ENCODE peak calls at places on chromosomes 11 and 22, in six cellular contexts. One of them, this sample, is unnamed.

GRCh38 chr11:1939006-1939626 is 8.0 kb upstream of the MRPL23 start:
- DNase-seq in AG04449: no peak
- DNase-seq in activated naive CD8-positive, alpha-beta T cell treated with anti-CD3 and anti-CD28 coated beads, Interleukin-2, amount 50 U/mL, for 16 hours: no peak
- DNase-seq in A172: no peak
- DNase-seq in naive thymus-derived CD8-positive, alpha-beta T cell: no peak
- DNase-seq in NCI-H1092 treated with DMSO at 0.1 percent for 48 hours: no peak
- DNase-seq in this sample: no peak

GRCh38 chr22:37012262-37012904 is 6.9 kb downstream of the TST start:
- DNase-seq in naive thymus-derived CD8-positive, alpha-beta T cell: no peak
- DNase-seq in AG04449: no peak
- DNase-seq in A172: no peak
- DNase-seq in NCI-H1092 treated with DMSO at 0.1 percent for 48 hours: no peak
- DNase-seq in activated naive CD8-positive, alpha-beta T cell treated with anti-CD3 and anti-CD28 coated beads, Interleukin-2, amount 50 U/mL, for 16 hours: no peak
- DNase-seq in this sample: no peak

GRCh38 chr11:33135216-33135615 is 26.1 kb downstream of the CSTF3 start:
- DNase-seq in AG04449: peak
- DNase-seq in NCI-H1092 treated with DMSO at 0.1 percent for 48 hours: no peak
- DNase-seq in naive thymus-derived CD8-positive, alpha-beta T cell: no peak
- DNase-seq in A172: no peak
- DNase-seq in activated naive CD8-positive, alpha-beta T cell treated with anti-CD3 and anti-CD28 coated beads, Interleukin-2, amount 50 U/mL, for 16 hours: no peak
- DNase-seq in this sample: no peak

GRCh38 chr11:85750646-85751045 is 60.3 kb downstream of the SYTL2 start:
- DNase-seq in activated naive CD8-positive, alpha-beta T cell treated with anti-CD3 and anti-CD28 coated beads, Interleukin-2, amount 50 U/mL, for 16 hours: no peak
- DNase-seq in A172: no peak
- DNase-seq in AG04449: no peak
- DNase-seq in naive thymus-derived CD8-positive, alpha-beta T cell: no peak
- DNase-seq in NCI-H1092 treated with DMSO at 0.1 percent for 48 hours: no peak
- DNase-seq in this sample: no peak

GRCh38 chr11:47399860-47400812 is 8.3 kb upstream of the SLC39A13 start:
- DNase-seq in naive thymus-derived CD8-positive, alpha-beta T cell: peak
- DNase-seq in activated naive CD8-positive, alpha-beta T cell treated with anti-CD3 and anti-CD28 coated beads, Interleukin-2, amount 50 U/mL, for 16 hours: no peak
- DNase-seq in A172: no peak
- DNase-seq in AG04449: no peak
- DNase-seq in NCI-H1092 treated with DMSO at 0.1 percent for 48 hours: no peak
- DNase-seq in this sample: no peak

GRCh38 chr22:30298005-30298701 is 8.8 kb upstream of the CASTOR1 start:
- DNase-seq in naive thymus-derived CD8-positive, alpha-beta T cell: no peak
- DNase-seq in activated naive CD8-positive, alpha-beta T cell treated with anti-CD3 and anti-CD28 coated beads, Interleukin-2, amount 50 U/mL, for 16 hours: no peak
- DNase-seq in A172: no peak
- DNase-seq in AG04449: no peak
- DNase-seq in NCI-H1092 treated with DMSO at 0.1 percent for 48 hours: no peak
- DNase-seq in this sample: no peak

GRCh38 chr11:75812542-75813040 is 2.4 kb upstream of the UVRAG start:
- DNase-seq in A172: no peak
- DNase-seq in AG04449: no peak
- DNase-seq in NCI-H1092 treated with DMSO at 0.1 percent for 48 hours: no peak
- DNase-seq in activated naive CD8-positive, alpha-beta T cell treated with anti-CD3 and anti-CD28 coated beads, Interleukin-2, amount 50 U/mL, for 16 hours: no peak
- DNase-seq in naive thymus-derived CD8-positive, alpha-beta T cell: no peak
- DNase-seq in this sample: no peak

GRCh38 chr11:11845066-11845465 is 3.3 kb downstream of the USP47 start:
- DNase-seq in activated naive CD8-positive, alpha-beta T cell treated with anti-CD3 and anti-CD28 coated beads, Interleukin-2, amount 50 U/mL, for 16 hours: no peak
- DNase-seq in AG04449: no peak
- DNase-seq in NCI-H1092 treated with DMSO at 0.1 percent for 48 hours: no peak
- DNase-seq in naive thymus-derived CD8-positive, alpha-beta T cell: no peak
- DNase-seq in A172: no peak
- DNase-seq in this sample: no peak

GRCh38 chr11:62337682-62338181 is 484 bp downstream of the ASRGL1 start:
- DNase-seq in activated naive CD8-positive, alpha-beta T cell treated with anti-CD3 and anti-CD28 coated beads, Interleukin-2, amount 50 U/mL, for 16 hours: peak
- DNase-seq in AG04449: no peak
- DNase-seq in A172: no peak
- DNase-seq in naive thymus-derived CD8-positive, alpha-beta T cell: no peak
- DNase-seq in NCI-H1092 treated with DMSO at 0.1 percent for 48 hours: peak
- DNase-seq in this sample: peak

GRCh38 chr22:21033895-21034294 is 1.5 kb upstream of the SLC7A4 start:
- DNase-seq in naive thymus-derived CD8-positive, alpha-beta T cell: no peak
- DNase-seq in activated naive CD8-positive, alpha-beta T cell treated with anti-CD3 and anti-CD28 coated beads, Interleukin-2, amount 50 U/mL, for 16 hours: no peak
- DNase-seq in NCI-H1092 treated with DMSO at 0.1 percent for 48 hours: no peak
- DNase-seq in AG04449: no peak
- DNase-seq in A172: no peak
- DNase-seq in this sample: no peak

GRCh38 chr22:42365942-42366660 is 66.1 kb downstream of the NFAM1 start:
- DNase-seq in AG04449: no peak
- DNase-seq in A172: no peak
- DNase-seq in naive thymus-derived CD8-positive, alpha-beta T cell: no peak
- DNase-seq in NCI-H1092 treated with DMSO at 0.1 percent for 48 hours: peak
- DNase-seq in activated naive CD8-positive, alpha-beta T cell treated with anti-CD3 and anti-CD28 coated beads, Interleukin-2, amount 50 U/mL, for 16 hours: no peak
- DNase-seq in this sample: no peak

GRCh38 chr11:109697140-109697843 is 275.3 kb downstream of the C11orf87 start:
- DNase-seq in A172: peak
- DNase-seq in activated naive CD8-positive, alpha-beta T cell treated with anti-CD3 and anti-CD28 coated beads, Interleukin-2, amount 50 U/mL, for 16 hours: no peak
- DNase-seq in naive thymus-derived CD8-positive, alpha-beta T cell: no peak
- DNase-seq in NCI-H1092 treated with DMSO at 0.1 percent for 48 hours: peak
- DNase-seq in AG04449: no peak
- DNase-seq in this sample: no peak

GRCh38 chr11:46557684-46558151 is 36.1 kb downstream of the AMBRA1 start:
- DNase-seq in A172: peak
- DNase-seq in AG04449: no peak
- DNase-seq in naive thymus-derived CD8-positive, alpha-beta T cell: no peak
- DNase-seq in NCI-H1092 treated with DMSO at 0.1 percent for 48 hours: no peak
- DNase-seq in activated naive CD8-positive, alpha-beta T cell treated with anti-CD3 and anti-CD28 coated beads, Interleukin-2, amount 50 U/mL, for 16 hours: no peak
- DNase-seq in this sample: no peak

GRCh38 chr11:129012880-129013279 is 70.2 kb upstream of the TP53AIP1 start:
- DNase-seq in A172: no peak
- DNase-seq in NCI-H1092 treated with DMSO at 0.1 percent for 48 hours: no peak
- DNase-seq in activated naive CD8-positive, alpha-beta T cell treated with anti-CD3 and anti-CD28 coated beads, Interleukin-2, amount 50 U/mL, for 16 hours: no peak
- DNase-seq in naive thymus-derived CD8-positive, alpha-beta T cell: no peak
- DNase-seq in AG04449: no peak
- DNase-seq in this sample: no peak

GRCh38 chr11:59187020-59187419 is 15.1 kb downstream of the DTX4 start:
- DNase-seq in A172: no peak
- DNase-seq in naive thymus-derived CD8-positive, alpha-beta T cell: no peak
- DNase-seq in AG04449: no peak
- DNase-seq in activated naive CD8-positive, alpha-beta T cell treated with anti-CD3 and anti-CD28 coated beads, Interleukin-2, amount 50 U/mL, for 16 hours: no peak
- DNase-seq in NCI-H1092 treated with DMSO at 0.1 percent for 48 hours: no peak
- DNase-seq in this sample: no peak

GRCh38 chr11:1570896-1571759 is 943 bp downstream of the DUSP8 start:
- DNase-seq in A172: no peak
- DNase-seq in AG04449: no peak
- DNase-seq in NCI-H1092 treated with DMSO at 0.1 percent for 48 hours: no peak
- DNase-seq in naive thymus-derived CD8-positive, alpha-beta T cell: no peak
- DNase-seq in activated naive CD8-positive, alpha-beta T cell treated with anti-CD3 and anti-CD28 coated beads, Interleukin-2, amount 50 U/mL, for 16 hours: no peak
- DNase-seq in this sample: no peak